ENCODE peak calls at places on chromosomes 7 and 10, in ten cellular contexts. M, C, Y, T, V, N, S, U, A and O are unnamed samples.

GRCh38 chr10:6320320-6321010 is 117.7 kb downstream of the PFKFB3 start:
- DNase-seq in M (no peak), C (no peak), Y (no peak), T (no peak), V (no peak), N (no peak), S (no peak), U (no peak), A (no peak), O (no peak)

GRCh38 chr10:107914450-107915276 is 750.2 kb upstream of the SORCS1 start:
- DNase-seq in M (peak; percentile 74), C (no peak), Y (peak; percentile 14), T (no peak), V (no peak), N (peak; percentile 3), S (no peak), U (no peak), A (no peak), O (peak; percentile 44)

GRCh38 chr10:44035474-44036197 is 349.3 kb downstream of the CXCL12 start:
- DNase-seq in M (no peak), C (no peak), Y (no peak), T (no peak), V (no peak), N (no peak), S (no peak), U (no peak), A (no peak), O (no peak)

GRCh38 chr7:2519119-2519930 is at the start of gene LFNG:
- DNase-seq in M (peak; percentile 100), C (peak; percentile 78), Y (peak; percentile 90), T (peak; percentile 88), V (peak; percentile 71), N (peak; percentile 91), S (peak; percentile 89), U (peak; percentile 68), A (no peak), O (peak; percentile 85)

GRCh38 chr10:35347088-35347487 is 10.8 kb downstream of the CCNY start:
- DNase-seq in M (no peak), C (no peak), Y (no peak), T (no peak), V (no peak), N (no peak), S (no peak), U (no peak), A (no peak), O (peak; percentile 31)

GRCh38 chr7:27576360-27576944 is 86.2 kb downstream of the HIBADH start:
- DNase-seq in M (peak; percentile 41), C (no peak), Y (peak; percentile 63), T (peak; percentile 47), V (no peak), N (peak; percentile 27), S (no peak), U (peak; percentile 29), A (no peak), O (no peak)

GRCh38 chr7:30264052-30264451 is 20.3 kb upstream of the ZNRF2 start:
- DNase-seq in M (no peak), C (no peak), Y (no peak), T (no peak), V (no peak), N (no peak), S (no peak), U (no peak), A (no peak), O (no peak)

GRCh38 chr7:40763319-40764287 is 628.8 kb downstream of the SUGCT start:
- DNase-seq in M (peak; percentile 8), C (no peak), Y (peak; percentile 53), T (no peak), V (peak; percentile 52), N (peak; percentile 64), S (no peak), U (no peak), A (no peak), O (no peak)

GRCh38 chr7:28225581-28225980 is 45.0 kb upstream of the JAZF1 start:
- DNase-seq in M (peak; percentile 17), C (no peak), Y (no peak), T (no peak), V (no peak), N (no peak), S (no peak), U (no peak), A (no peak), O (no peak)

GRCh38 chr7:36473454-36474282 is 84.0 kb downstream of the ANLN start:
- DNase-seq in M (peak; percentile 57), C (no peak), Y (peak; percentile 48), T (no peak), V (no peak), N (peak; percentile 25), S (peak; percentile 29), U (peak; percentile 31), A (no peak), O (peak; percentile 25)

GRCh38 chr10:89837173-89838001 is 136.0 kb downstream of the KIF20B start:
- DNase-seq in M (peak; percentile 45), C (no peak), Y (peak; percentile 55), T (peak; percentile 31), V (no peak), N (peak; percentile 42), S (peak; percentile 27), U (no peak), A (no peak), O (no peak)

GRCh38 chr10:33812586-33812985 is 478.1 kb upstream of the NRP1 start:
- DNase-seq in M (no peak), C (no peak), Y (no peak), T (no peak), V (no peak), N (no peak), S (no peak), U (no peak), A (no peak), O (no peak)

GRCh38 chr7:94838717-94839116 is 68.7 kb upstream of the PPP1R9A start:
- DNase-seq in M (no peak), C (no peak), Y (no peak), T (no peak), V (no peak), N (no peak), S (no peak), U (no peak), A (no peak), O (no peak)

GRCh38 chr10:63666836-63667383 is 145.7 kb downstream of the REEP3 start:
- DNase-seq in M (no peak), C (no peak), Y (peak; percentile 96), T (no peak), V (peak; percentile 83), N (peak; percentile 98), S (no peak), U (no peak), A (no peak), O (no peak)

GRCh38 chr10:22427101-22427500 is 81.8 kb downstream of the SPAG6 start:
- DNase-seq in M (no peak), C (no peak), Y (peak; percentile 26), T (no peak), V (no peak), N (peak; percentile 81), S (no peak), U (peak; percentile 79), A (no peak), O (no peak)

GRCh38 chr7:79009647-79010046 is 443.8 kb downstream of the MAGI2 start:
- DNase-seq in M (no peak), C (no peak), Y (no peak), T (no peak), V (no peak), N (no peak), S (no peak), U (no peak), A (no peak), O (no peak)

GRCh38 chr10:115710136-115710535 is 562.9 kb downstream of the GFRA1 start:
- DNase-seq in M (no peak), C (no peak), Y (no peak), T (no peak), V (no peak), N (no peak), S (no peak), U (no peak), A (no peak), O (no peak)

GRCh38 chr10:12631216-12631615 is 281.9 kb downstream of the CAMK1D start:
- DNase-seq in M (no peak), C (no peak), Y (peak; percentile 32), T (no peak), V (no peak), N (peak; percentile 16), S (no peak), U (no peak), A (peak; percentile 6), O (no peak)

DNA sequence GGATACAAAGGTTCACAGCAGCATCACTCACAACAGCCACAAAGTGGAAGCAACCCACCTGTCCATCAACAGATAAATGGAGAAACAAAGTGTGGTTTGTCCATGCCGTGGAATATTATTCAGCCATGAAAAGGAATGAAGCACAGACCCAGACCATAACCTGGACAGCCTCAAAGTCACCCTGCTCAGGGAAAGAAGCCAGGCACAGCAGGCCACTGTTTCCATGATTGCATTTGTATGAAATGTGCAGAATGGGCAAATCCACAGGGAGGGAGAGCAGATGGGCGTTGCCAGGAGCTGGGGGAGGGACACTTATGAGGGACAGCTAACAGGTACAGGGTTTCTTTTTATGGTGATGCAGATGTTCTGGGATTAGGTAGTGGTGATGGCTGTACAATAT is 30.3 kb downstream of the FOXL3 start:
- DNase-seq in M (no peak), C (no peak), Y (no peak), T (no peak), V (no peak), N (no peak), S (no peak), U (no peak), A (no peak), O (no peak)
- H3K4me3 ChIP-seq in M (no peak overlapping the region), C (no peak overlapping the region), Y (no peak overlapping the region), T (no peak overlapping the region), V (no peak overlapping the region), N (no peak overlapping the region), S (no peak overlapping the region), U (no peak overlapping the region), A (no peak overlapping the region), O (no peak overlapping the region)

GRCh38 chr10:53476650-53477312 is 704.2 kb upstream of the MBL2 start:
- DNase-seq in M (no peak), C (no peak), Y (no peak), T (no peak), V (no peak), N (no peak), S (no peak), U (no peak), A (no peak), O (no peak)
- H3K27ac ChIP-seq in M (no peak overlapping the region), C (no peak overlapping the region), Y (peak overlapping the region; percentile 96), T (no peak overlapping the region), V (no peak overlapping the region), N (no peak overlapping the region), S (no peak overlapping the region), U (no peak overlapping the region), A (no peak overlapping the region), O (no peak overlapping the region)

GRCh38 chr10:21336476-21337170 is 188.9 kb downstream of the SKIDA1 start:
- DNase-seq in M (no peak), C (no peak), Y (peak; percentile 98), T (peak; percentile 46), V (peak; percentile 97), N (peak; percentile 97), S (no peak), U (peak; percentile 84), A (peak; percentile 77), O (no peak)
- TF ChIP-seq CTCF in M (peak; percentile 16), C (no peak), Y (peak; percentile 14), T (no peak), V (peak; percentile 26), N (no peak), S (no peak), U (peak; percentile 14), A (no peak), O (no peak)

DNA sequence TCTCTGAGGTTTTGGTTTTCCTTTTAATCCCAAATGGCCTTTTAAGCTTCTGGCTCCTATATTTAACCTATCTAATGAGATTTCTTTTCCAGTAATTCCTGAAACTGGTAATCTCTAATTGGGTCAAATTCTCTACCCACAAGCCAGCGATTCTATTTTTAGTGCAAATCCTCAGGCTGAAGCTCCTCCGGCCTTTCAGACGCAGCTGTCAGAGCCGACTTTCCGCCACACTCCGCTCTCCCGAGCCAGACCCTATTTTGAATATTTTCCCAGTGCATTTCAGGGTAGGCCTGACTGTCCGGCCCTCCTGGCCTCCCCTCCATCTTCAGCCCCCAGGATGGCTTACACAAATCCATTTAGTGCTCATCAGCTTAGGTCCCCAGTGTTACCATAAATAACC is 9.7 kb upstream of the ADCY1 start:
- DNase-seq in M (no peak), C (no peak), Y (peak; percentile 17), T (no peak), V (no peak), N (no peak), S (no peak), U (no peak), A (no peak), O (no peak)
- H3K4me3 ChIP-seq in M (no peak overlapping the region), C (no peak overlapping the region), Y (no peak overlapping the region), T (no peak overlapping the region), V (no peak overlapping the region), N (no peak overlapping the region), S (peak overlapping the region; percentile 35), U (no peak overlapping the region), A (no peak overlapping the region), O (no peak overlapping the region)